ENCODE peak calls at places on chromosome 17, in four cellular contexts. O is AG09319, A is skeletal muscle cell, K is prostate gland. F is an unnamed sample.

GRCh38 chr17:8791910-8792270 is 7.3 kb downstream of the MFSD6L start:
- DNase-seq in O (no peak), A (peak), K (no peak), F (no peak)

GRCh38 chr17:1485748-1486376 is 6.6 kb downstream of the MYO1C start:
- DNase-seq in O (no peak), A (no peak), K (no peak), F (peak)

GRCh38 chr17:19000531-19001011 is 4.0 kb downstream of the FAM83G start:
- DNase-seq in O (no peak), A (no peak), K (no peak), F (no peak)

GRCh38 chr17:78883090-78883532 is 19.9 kb downstream of the CEP295NL start:
- DNase-seq in O (peak), A (no peak), K (no peak), F (peak)

GRCh38 chr17:337453-337852 is 15.2 kb downstream of the RPH3AL start:
- DNase-seq in O (no peak), A (no peak), K (no peak), F (no peak)

GRCh38 chr17:40686192-40686591 is 17.4 kb downstream of the KRT24 start:
- DNase-seq in O (no peak), A (no peak), K (no peak), F (no peak)

GRCh38 chr17:75048396-75048933 is 1.4 kb downstream of the KCTD2 start:
- DNase-seq in O (no peak), A (no peak), K (no peak), F (no peak)

GRCh38 chr17:49952209-49952911 is 16.6 kb upstream of the DLX4 start:
- DNase-seq in O (peak), A (no peak), K (peak), F (no peak)

GRCh38 chr17:77772899-77773358 is 185.6 kb upstream of the TNRC6C start:
- DNase-seq in O (no peak), A (no peak), K (no peak), F (no peak)

F was measured in osteocyte.